ENCODE peak calls at places on chromosomes 6 and 20, in four cellular contexts. A, Q, D and S are unnamed samples. For H3K27me3, the result is how much of the 10 kb centered on the place peaks cover.

GRCh38 chr6:105968955-105969333 is 117.2 kb upstream of the PRDM1 start:
- DNase-seq in A (no peak), Q (no peak), D (no peak), S (no peak)

GRCh38 chr20:43360016-43360415 is 97.7 kb upstream of the SRSF6 start:
- DNase-seq in A (no peak), Q (no peak), D (no peak), S (no peak)

GRCh38 chr20:63116412-63117106 is 99.4 kb downstream of the YTHDF1 start:
- DNase-seq in A (no peak), Q (peak), D (no peak), S (no peak)

GRCh38 chr6:99613705-99614429 is 7.2 kb downstream of the PRDM13 start:
- DNase-seq in A (no peak), Q (peak), D (no peak), S (no peak)

GRCh38 chr20:57708694-57709673 is 831 bp downstream of the PMEPA1 start:
- DNase-seq in A (no peak), Q (peak), D (peak), S (no peak)

GRCh38 chr6:17455919-17456318 is 62.5 kb downstream of the CAP2 start:
- DNase-seq in A (no peak), Q (no peak), D (no peak), S (no peak)

GRCh38 chr6:46090115-46091079 is 39.4 kb upstream of the ENPP4 start:
- DNase-seq in A (peak), Q (peak), D (peak), S (no peak)

GRCh38 chr6:52992980-52993379 is 2.1 kb downstream of the GSTA4 start:
- DNase-seq in A (no peak), Q (no peak), D (no peak), S (no peak)

GRCh38 chr6:88609973-88610372 is 353.4 kb downstream of the RNGTT start:
- DNase-seq in A (no peak), Q (no peak), D (no peak), S (no peak)

GRCh38 chr6:155188707-155189496 is 74.9 kb upstream of the CLDN20 start:
- DNase-seq in A (no peak), Q (no peak), D (peak), S (no peak)

GRCh38 chr20:55160022-55160421 is 684.6 kb downstream of the DOK5 start:
- DNase-seq in A (no peak), Q (no peak), D (no peak), S (peak)

GRCh38 chr6:66568271-66568670 is 861.2 kb upstream of the EYS start:
- DNase-seq in A (no peak), Q (no peak), D (no peak), S (no peak)

GRCh38 chr20:19374066-19374615 is 161.7 kb downstream of the SLC24A3 start:
- DNase-seq in A (no peak), Q (no peak), D (no peak), S (no peak)

GRCh38 chr6:89145461-89145961 is 344 bp upstream of the PM20D2 start:
- DNase-seq in A (no peak), Q (no peak), D (no peak), S (no peak)

GRCh38 chr6:137903933-137904821 is 37.1 kb downstream of the TNFAIP3 start:
- DNase-seq in A (no peak), Q (no peak), D (no peak), S (peak)

GRCh38 chr6:25895773-25896172 is 21.7 kb upstream of the SLC17A3 start:
- DNase-seq in A (no peak), Q (no peak), D (no peak), S (no peak)

GRCh38 chr20:13029687-13030510 is 21.1 kb downstream of the SPTLC3 start:
- DNase-seq in A (peak), Q (no peak), D (no peak), S (peak)

DNA sequence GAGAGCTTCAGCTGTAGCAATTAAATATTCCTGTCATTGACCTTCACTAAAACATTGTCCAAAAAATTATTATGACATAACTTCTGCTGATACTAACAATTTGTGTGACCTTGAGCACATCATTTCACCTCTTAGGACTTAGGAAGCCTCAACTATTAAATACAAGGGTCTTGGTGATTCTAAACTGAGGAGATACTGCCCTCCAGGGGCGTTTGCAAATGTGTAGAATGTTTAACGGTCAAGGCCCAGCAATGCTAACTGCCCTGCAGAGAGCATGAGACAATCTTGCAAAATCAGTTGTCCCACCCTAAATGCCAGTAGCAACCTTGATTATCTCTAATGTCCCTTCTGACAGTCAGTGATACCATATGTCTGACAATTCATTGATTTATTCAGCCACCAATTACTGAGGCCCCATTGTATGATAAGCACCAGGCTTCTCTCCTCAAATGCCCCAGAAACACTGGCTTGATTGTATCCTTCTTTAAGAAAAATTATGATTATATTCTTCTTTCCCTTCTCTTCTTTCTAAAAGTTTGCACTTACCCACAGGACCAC is 284.1 kb upstream of the PLN start:
- DNase-seq in A (no peak), Q (no peak), D (no peak), S (no peak)
- TF ChIP-seq CTCF in A (no peak), Q (peak), D (peak), S (peak)

DNA sequence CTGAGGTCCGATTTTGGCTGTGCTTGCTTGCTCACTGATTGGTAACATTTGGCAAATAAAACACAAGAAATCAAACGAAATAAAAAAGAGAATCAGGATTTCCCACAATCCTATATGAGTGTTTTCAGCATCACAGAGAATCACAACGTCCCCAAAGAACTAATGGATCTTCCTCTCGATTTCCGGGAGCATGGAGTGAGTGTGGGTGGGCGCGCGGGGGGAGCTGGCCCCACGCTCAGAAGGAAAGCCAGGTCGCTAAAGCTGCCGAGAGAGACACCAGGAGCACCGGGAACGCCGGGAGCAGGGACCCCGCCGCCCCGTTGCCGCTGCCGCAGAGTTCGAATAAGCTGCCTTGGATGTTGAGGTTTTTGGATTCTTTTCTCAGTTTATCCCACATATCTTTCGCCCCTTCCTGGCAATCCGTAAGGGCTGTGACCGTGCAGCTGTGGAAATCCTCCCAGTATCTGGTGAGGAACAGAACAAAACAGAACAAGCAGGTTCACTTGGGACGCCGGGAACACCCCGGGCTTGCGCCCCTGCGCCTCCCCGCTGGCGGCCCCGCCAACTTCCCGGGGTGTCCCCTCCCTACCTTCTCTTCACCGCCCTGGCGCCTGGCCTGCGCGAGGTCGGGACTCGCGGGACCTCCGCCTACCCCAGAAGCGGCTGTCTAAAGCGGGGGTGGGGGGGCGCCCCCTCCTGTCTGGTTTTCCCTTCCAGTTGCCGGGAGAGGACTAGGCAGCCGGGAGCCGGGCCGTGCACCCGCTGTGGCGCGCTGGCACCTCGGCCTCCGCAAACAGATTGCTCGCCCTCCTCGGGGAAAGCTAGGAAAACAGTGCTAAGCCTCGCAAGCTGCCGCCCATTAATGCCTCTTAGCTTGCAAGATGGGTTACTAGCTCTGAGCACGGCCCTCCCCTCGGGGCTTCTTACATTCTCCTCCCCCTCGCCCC is 7.7 kb downstream of the NRN1 start:
- DNase-seq in A (no peak), Q (peak), D (no peak), S (no peak)
- H3K4me3 ChIP-seq in A (peak), Q (peak), D (no peak), S (no peak)

DNA sequence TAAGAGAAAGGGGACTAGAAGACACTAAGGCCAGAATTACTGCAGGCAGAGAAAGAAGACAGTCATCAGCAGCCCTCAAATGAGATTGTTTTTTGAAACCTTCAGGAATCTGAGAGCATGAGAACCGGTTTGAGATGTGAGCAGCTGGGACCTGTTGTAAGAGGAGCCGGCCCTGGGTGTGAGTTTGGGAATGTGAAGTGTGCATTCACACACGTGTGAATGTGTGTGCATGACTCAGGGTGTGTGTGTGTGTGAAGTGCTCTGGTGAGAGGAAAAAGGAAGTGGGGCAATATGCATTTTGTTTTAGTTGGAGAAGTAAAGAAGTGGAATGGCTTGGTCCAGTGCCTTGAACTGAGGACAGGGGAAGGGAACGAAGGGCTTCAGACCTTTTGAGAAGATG is 4.3 kb downstream of the SCUBE3 start:
- DNase-seq in A (no peak), Q (no peak), D (no peak), S (no peak)
- H3K27me3 ChIP-seq in A (under half), Q (under half), D (under half), S (under half)

DNA sequence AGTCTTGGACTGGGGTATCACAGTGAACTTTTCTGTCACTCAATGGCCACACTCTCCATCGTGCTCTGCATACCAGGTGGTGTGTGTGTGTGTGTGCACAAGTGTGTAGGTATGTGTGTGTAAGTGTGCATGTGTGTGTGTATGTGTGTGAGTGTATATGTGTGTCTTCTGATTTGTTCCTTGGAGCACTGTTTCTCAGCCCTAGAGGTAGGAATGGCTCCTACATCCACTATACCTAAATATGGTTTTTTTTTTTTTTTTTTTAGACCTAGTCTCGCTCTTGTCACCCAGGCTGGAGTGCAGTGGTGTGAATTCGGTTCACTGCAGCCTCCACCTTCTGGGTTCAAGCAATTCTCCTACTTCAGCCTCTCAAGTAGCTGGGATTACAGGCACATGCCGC is 236.6 kb downstream of the PHF3 start:
- DNase-seq in A (no peak), Q (no peak), D (no peak), S (no peak)
- TF ChIP-seq CTCF in A (no peak), Q (no peak), D (no peak), S (no peak)

DNA sequence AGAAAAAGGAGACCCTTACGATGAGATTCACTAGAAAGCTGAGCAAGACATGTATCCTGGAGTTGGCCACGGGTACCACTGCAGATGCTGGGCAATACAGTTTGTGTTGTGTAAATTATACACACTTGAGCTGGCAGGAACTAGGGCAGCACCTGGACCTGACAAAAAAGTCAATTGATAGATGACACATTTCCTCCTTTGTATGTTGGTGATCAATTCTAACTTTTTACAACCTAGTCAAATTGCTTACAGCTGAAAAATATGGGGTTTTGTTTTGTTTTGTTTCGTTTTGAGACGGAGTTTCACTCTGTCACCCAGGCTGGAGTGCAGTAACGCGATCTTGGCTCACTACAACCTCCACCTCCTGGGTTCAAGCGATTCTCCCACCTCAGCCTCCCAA is 108.9 kb downstream of the UST start:
- DNase-seq in A (no peak), Q (no peak), D (no peak), S (no peak)
- H3K4me3 ChIP-seq in A (no peak), Q (no peak), D (no peak), S (no peak)

GRCh38 chr6:133894369-133894768 is 5.5 kb downstream of the TCF21 start:
- DNase-seq in A (no peak), Q (no peak), D (no peak), S (no peak)

GRCh38 chr6:133893324-133893692 is 4.4 kb downstream of the TCF21 start:
- DNase-seq in A (no peak), Q (no peak), D (no peak), S (no peak)

GRCh38 chr6:133895573-133896343 is 6.8 kb downstream of the TCF21 start:
- DNase-seq in A (no peak), Q (peak), D (no peak), S (no peak)

GRCh38 chr6:133894795-133895401 is 6.0 kb downstream of the TCF21 start:
- DNase-seq in A (no peak), Q (no peak), D (peak), S (no peak)

GRCh38 chr6:133896344-133896721 is 7.4 kb downstream of the TCF21 start:
- DNase-seq in A (no peak), Q (no peak), D (no peak), S (no peak)
- H3K27me3 ChIP-seq in A (under half), Q (under half), D (under half), S (under half)

DNA sequence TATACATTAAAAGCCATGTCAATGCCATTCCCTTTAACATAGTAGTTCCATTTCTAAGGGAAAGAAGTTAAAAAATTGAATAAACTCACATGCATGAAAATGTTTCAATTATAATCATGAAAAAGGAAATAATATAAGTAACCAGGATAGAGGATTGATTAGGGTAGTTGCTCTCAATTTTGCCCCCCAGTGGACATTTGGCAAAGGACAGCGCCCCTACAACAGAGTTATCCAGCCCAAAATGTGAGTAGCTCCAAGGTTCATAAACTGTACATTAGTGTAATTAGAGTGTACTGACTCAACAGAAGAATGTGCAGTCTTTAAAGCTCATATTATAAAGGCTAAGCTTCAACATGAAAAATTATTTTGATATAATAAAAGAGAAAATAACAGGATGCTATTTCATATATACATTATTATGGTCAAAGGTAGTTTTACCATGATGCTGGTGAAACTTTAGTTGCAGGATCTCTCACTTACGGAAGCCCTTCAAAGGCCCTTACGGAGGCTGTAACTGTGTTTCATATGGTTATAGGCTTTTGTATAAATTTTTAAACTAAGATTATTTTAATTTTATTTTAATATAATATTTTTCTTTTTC is 403.4 kb downstream of the PLCB1 start:
- DNase-seq in A (no peak), Q (no peak), D (no peak), S (no peak)
- TF ChIP-seq CTCF in A (no peak), Q (peak), D (no peak), S (peak)